ENCODE peak calls at places on chromosomes 7 and 10, in eight cellular contexts. S is OCI-LY7, C is GM23338, B is GM23248, N is hepatocyte, J is MM.1S, Q is HCT116, D is SK-N-SH. M is an unnamed sample. For H3K9me2, the result is how much of the 10 kb centered on the place peaks cover.

GRCh38 chr10:79269969-79270368 is 77.3 kb upstream of the PPIF start:
- DNase-seq in S (no peak), C (no peak), B (no peak), N (no peak), J (no peak), Q (no peak), D (peak), M (no peak)

GRCh38 chr7:50640256-50640655 is 75.1 kb upstream of the DDC start:
- DNase-seq in S (no peak), C (no peak), B (no peak), N (no peak), J (no peak), Q (no peak), D (no peak), M (no peak)

GRCh38 chr7:1907751-1908365 is 237.8 kb downstream of the ELFN1 start:
- DNase-seq in S (no peak), C (no peak), B (no peak), N (no peak), J (no peak), Q (no peak), D (no peak), M (no peak)

GRCh38 chr10:49381111-49381900 is 14.6 kb downstream of the DRGX start:
- DNase-seq in S (no peak), C (no peak), B (no peak), N (no peak), J (no peak), Q (no peak), D (no peak), M (no peak)

GRCh38 chr10:69409968-69410367 is 6.8 kb downstream of the TACR2 start:
- DNase-seq in S (peak), C (no peak), B (peak), N (no peak), J (no peak), Q (no peak), D (no peak), M (no peak)

GRCh38 chr7:1951600-1951999 is 281.1 kb downstream of the MAD1L1 start:
- DNase-seq in S (no peak), C (no peak), B (no peak), N (no peak), J (no peak), Q (no peak), D (no peak), M (no peak)

GRCh38 chr10:3538291-3538849 is 246.6 kb downstream of the KLF6 start:
- DNase-seq in S (no peak), C (no peak), B (peak), N (no peak), J (no peak), Q (no peak), D (no peak), M (peak)

GRCh38 chr7:50467817-50468610 is 17.9 kb upstream of the FIGNL1 start:
- DNase-seq in S (peak), C (peak), B (peak), N (peak), J (peak), Q (peak), D (peak), M (peak)

GRCh38 chr7:106793015-106793651 is 71.9 kb upstream of the PIK3CG start:
- DNase-seq in S (peak), C (peak), B (peak), N (peak), J (peak), Q (peak), D (peak), M (peak)

GRCh38 chr7:21944616-21945373 is 904 bp downstream of the CDCA7L start:
- DNase-seq in S (peak), C (peak), B (peak), N (peak), J (peak), Q (peak), D (no peak), M (peak)

GRCh38 chr7:16940777-16941176 is 59.0 kb upstream of the AGR3 start:
- DNase-seq in S (no peak), C (no peak), B (no peak), N (no peak), J (no peak), Q (no peak), D (no peak), M (no peak)

GRCh38 chr7:137669706-137670105 is 177.1 kb downstream of the DGKI start:
- DNase-seq in S (no peak), C (no peak), B (peak), N (no peak), J (no peak), Q (no peak), D (no peak), M (no peak)

GRCh38 chr10:73888514-73888913 is 14.2 kb upstream of the CAMK2G start:
- DNase-seq in S (no peak), C (no peak), B (peak), N (no peak), J (no peak), Q (no peak), D (no peak), M (peak)

GRCh38 chr7:98281757-98282652 is 519 bp downstream of the BRI3 start:
- DNase-seq in S (peak), C (peak), B (peak), N (peak), J (no peak), Q (no peak), D (peak), M (no peak)

GRCh38 chr7:50625360-50625759 is 60.2 kb upstream of the DDC start:
- DNase-seq in S (no peak), C (no peak), B (no peak), N (no peak), J (no peak), Q (no peak), D (no peak), M (no peak)

GRCh38 chr10:100014129-100014762 is 4.5 kb upstream of the DNMBP start:
- DNase-seq in S (peak), C (no peak), B (no peak), N (no peak), J (peak), Q (no peak), D (no peak), M (no peak)

GRCh38 chr7:18753972-18754610 is 258.5 kb downstream of the HDAC9 start:
- DNase-seq in S (no peak), C (no peak), B (peak), N (no peak), J (no peak), Q (no peak), D (no peak), M (no peak)

GRCh38 chr10:59750155-59750945 is 2.9 kb downstream of the MRLN start:
- DNase-seq in S (no peak), C (no peak), B (no peak), N (no peak), J (no peak), Q (no peak), D (no peak), M (peak)

GRCh38 chr7:27251513-27252306 is 9.1 kb downstream of the EVX1 start:
- DNase-seq in S (no peak), C (peak), B (no peak), N (no peak), J (no peak), Q (no peak), D (peak), M (no peak)

GRCh38 chr10:44983066-44983894 is 4.7 kb upstream of the DEPP1 start:
- DNase-seq in S (no peak), C (no peak), B (no peak), N (no peak), J (no peak), Q (no peak), D (no peak), M (no peak)

GRCh38 chr7:99381664-99382075 is 7.1 kb downstream of the ARPC1B start:
- DNase-seq in S (no peak), C (no peak), B (no peak), N (no peak), J (no peak), Q (no peak), D (peak), M (no peak)

DNA sequence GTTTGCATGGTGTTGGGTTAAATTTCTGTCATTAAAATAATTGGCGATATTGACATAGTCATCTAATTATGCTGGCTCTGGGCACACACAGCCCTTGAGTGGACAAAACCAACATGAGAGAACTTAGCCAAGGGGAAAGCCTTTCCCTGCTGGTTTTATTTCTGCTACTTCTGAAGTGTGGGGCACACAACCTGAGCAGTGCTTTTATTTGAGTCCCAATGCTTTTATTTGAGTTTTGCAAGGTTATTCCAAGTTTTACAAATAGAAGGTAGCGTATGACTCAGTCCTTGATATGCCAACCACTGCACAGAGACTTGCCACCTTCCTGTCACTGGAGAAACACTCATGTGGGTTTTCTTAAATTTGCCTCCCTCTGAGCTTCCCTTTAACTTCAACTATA is 145.7 kb downstream of the EGFR start:
- DNase-seq in S (no peak), C (no peak), B (no peak), N (no peak), J (no peak), Q (no peak), D (no peak), M (no peak)
- H3K9me2 ChIP-seq in S (under half), C (under half), B (under half), N (under half), J (under half), Q (under half), D (under half), M (under half)

GRCh38 chr10:18233775-18234174 is 93.6 kb downstream of the CACNB2 start:
- DNase-seq in S (no peak), C (peak), B (no peak), N (peak), J (no peak), Q (no peak), D (peak), M (peak)
- TF ChIP-seq EZH2phosphoT487 in S (no peak), C (no peak), B (no peak), N (no peak), J (no peak), Q (no peak), D (no peak), M (no peak)

DNA sequence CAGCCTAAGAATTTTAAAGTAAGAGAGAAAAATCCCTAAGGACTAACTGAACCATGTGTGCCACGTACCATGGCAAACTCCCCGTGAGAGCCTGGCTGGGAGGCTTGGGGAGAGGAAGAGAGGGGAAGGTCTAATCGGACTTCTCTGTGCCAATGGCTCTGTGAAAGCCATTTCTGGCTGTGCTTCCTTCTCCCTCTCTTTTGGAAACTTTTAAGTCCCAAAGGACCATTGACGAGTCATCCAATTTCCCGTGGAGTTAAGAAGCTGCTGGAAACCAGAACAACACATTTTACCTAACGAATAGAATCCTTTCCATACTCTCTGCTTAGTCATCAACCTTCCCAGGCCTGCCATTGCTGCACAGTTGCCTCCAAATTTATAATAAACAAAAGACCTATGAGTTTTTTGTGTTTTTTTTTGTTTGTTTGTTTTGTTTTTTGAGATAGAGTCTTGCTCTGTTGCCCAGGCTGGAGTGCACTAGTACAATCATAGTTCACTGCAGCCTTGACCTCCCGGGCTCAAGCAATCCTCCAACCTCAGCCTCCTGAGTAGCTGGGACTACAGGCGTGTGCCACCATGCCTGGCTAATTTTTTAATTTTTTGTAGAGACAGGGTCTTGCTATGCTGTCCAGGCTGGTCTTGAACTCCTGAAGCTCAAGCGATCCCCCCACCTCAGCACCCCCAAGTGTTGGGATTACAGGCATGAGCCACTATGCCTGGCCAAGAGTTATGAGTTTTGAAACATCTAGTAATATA is 13.2 kb downstream of the LAMB1 start:
- DNase-seq in S (no peak), C (no peak), B (peak), N (no peak), J (no peak), Q (no peak), D (no peak), M (no peak)
- H3K9me2 ChIP-seq in S (under half), C (under half), B (under half), N (under half), J (under half), Q (under half), D (under half), M (under half)

GRCh38 chr7:142024547-142024946 is 28.9 kb downstream of the MGAM start:
- DNase-seq in S (no peak), C (no peak), B (peak), N (no peak), J (no peak), Q (no peak), D (no peak), M (peak)
- TF ChIP-seq EZH2phosphoT487 in S (no peak), C (no peak), B (no peak), N (no peak), J (no peak), Q (no peak), D (no peak), M (no peak)